ENCODE peak calls at places on chromosomes 5 and 9, in seven cellular contexts. M is brain microvascular endothelial cell; W is psoas muscle; B is H1; O is cardiac muscle cell; N is hepatocyte; Q is CD8-positive, alpha-beta memory T cell. Y is an unnamed sample.

GRCh38 chr9:130484362-130485072 is 39.8 kb downstream of the ASS1 start:
- DNase-seq in M (no peak), W (no peak), B (no peak), O (no peak), N (no peak), Q (no peak), Y (no peak)

GRCh38 chr5:126508251-126508961 is 85.2 kb downstream of the GRAMD2B start:
- DNase-seq in M (no peak), W (no peak), B (no peak), O (no peak), N (no peak), Q (peak), Y (no peak)

GRCh38 chr9:38694676-38695075 is 25.3 kb downstream of the FAM240B start:
- DNase-seq in M (no peak), W (no peak), B (no peak), O (no peak), N (no peak), Q (no peak), Y (no peak)

GRCh38 chr9:16928179-16928945 is 57.9 kb upstream of the BNC2 start:
- DNase-seq in M (peak), W (no peak), B (no peak), O (no peak), N (no peak), Q (no peak), Y (no peak)

GRCh38 chr9:135216666-135217431 is 129.4 kb downstream of the OLFM1 start:
- DNase-seq in M (no peak), W (peak), B (no peak), O (peak), N (no peak), Q (no peak), Y (peak)

GRCh38 chr9:1125741-1126140 is 75.6 kb downstream of the DMRT2 start:
- DNase-seq in M (no peak), W (no peak), B (no peak), O (peak), N (no peak), Q (no peak), Y (no peak)

GRCh38 chr5:137743031-137743640 is 7.2 kb upstream of the KLHL3 start:
- DNase-seq in M (peak), W (no peak), B (peak), O (peak), N (peak), Q (peak), Y (peak)

GRCh38 chr5:117182104-117182503 is 607.5 kb upstream of the SEMA6A start:
- DNase-seq in M (no peak), W (no peak), B (no peak), O (no peak), N (no peak), Q (no peak), Y (no peak)

GRCh38 chr9:14418262-14419200 is 104.6 kb upstream of the NFIB start:
- DNase-seq in M (no peak), W (no peak), B (no peak), O (peak), N (peak), Q (no peak), Y (no peak)

GRCh38 chr9:69139596-69139995 is 34.5 kb upstream of the TJP2 start:
- DNase-seq in M (no peak), W (no peak), B (peak), O (no peak), N (no peak), Q (no peak), Y (no peak)
- H3K27ac ChIP-seq in M (no peak), W (no peak), B (no peak), O (no peak), N (no peak), Q (no peak), Y (no peak)

GRCh38 chr9:122287214-122287613 is 22.5 kb downstream of the MRRF start:
- DNase-seq in M (no peak), W (no peak), B (no peak), O (no peak), N (no peak), Q (no peak), Y (no peak)
- H3K27ac ChIP-seq in M (no peak), W (no peak), B (no peak), O (no peak), N (no peak), Q (no peak), Y (no peak)

DNA sequence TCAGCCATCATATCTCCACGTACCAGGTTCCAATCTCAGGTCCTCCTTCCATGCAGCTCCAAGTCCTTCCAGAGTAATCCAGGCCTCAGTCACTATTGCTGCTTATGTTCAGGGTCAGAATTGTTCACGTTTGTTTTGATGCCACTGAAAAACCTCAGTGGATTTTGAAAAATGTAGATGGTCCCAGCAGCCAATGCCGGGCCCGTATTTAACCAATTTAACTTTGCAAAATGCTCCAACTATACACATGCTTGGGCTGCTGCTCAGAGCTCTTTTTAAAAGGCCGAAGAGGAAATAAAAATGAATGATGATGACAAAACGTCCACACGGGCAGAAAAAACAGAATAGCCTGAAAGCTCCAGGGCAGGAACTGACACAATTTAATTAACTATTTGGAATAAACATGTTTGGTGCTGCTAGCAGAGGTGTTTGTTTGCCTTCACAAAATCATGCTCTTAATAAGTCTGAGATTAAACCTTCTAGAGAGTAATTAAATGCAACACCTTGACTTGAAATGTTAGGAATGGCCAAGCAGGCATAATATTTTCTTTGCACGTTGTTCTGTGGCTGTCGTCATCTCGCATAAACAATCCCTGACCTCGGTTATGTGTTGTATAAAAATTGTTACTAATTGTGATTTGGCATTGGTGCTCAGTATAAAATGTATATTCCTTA is 152.7 kb downstream of the SLIT3 start:
- DNase-seq in M (no peak), W (no peak), B (no peak), O (no peak), N (no peak), Q (no peak), Y (no peak)
- H3K27ac ChIP-seq in M (no peak), W (no peak), B (no peak), O (no peak), N (no peak), Q (no peak), Y (no peak)

GRCh38 chr5:16936150-16937022 is at the start of gene MYO10:
- DNase-seq in M (peak), W (peak), B (peak), O (peak), N (peak), Q (no peak), Y (peak)
- H3K27ac ChIP-seq in M (peak), W (peak), B (no peak), O (no peak), N (peak), Q (no peak), Y (peak)

GRCh38 chr5:133051547-133052316 is at the start of gene HSPA4:
- DNase-seq in M (peak), W (peak), B (peak), O (peak), N (peak), Q (peak), Y (peak)
- H3K27ac ChIP-seq in M (peak), W (peak), B (peak), O (peak), N (peak), Q (peak), Y (peak)

GRCh38 chr5:92908952-92909351 is 672.1 kb downstream of the NR2F1-AS1 start:
- DNase-seq in M (no peak), W (no peak), B (no peak), O (no peak), N (no peak), Q (no peak), Y (no peak)
- H3K27ac ChIP-seq in M (no peak), W (no peak), B (no peak), O (no peak), N (no peak), Q (no peak), Y (no peak)

GRCh38 chr5:55101556-55102276 is 730 bp upstream of the GZMA start:
- DNase-seq in M (no peak), W (no peak), B (no peak), O (no peak), N (no peak), Q (peak), Y (no peak)
- H3K27ac ChIP-seq in M (no peak), W (no peak), B (no peak), O (no peak), N (no peak), Q (no peak), Y (no peak)

DNA sequence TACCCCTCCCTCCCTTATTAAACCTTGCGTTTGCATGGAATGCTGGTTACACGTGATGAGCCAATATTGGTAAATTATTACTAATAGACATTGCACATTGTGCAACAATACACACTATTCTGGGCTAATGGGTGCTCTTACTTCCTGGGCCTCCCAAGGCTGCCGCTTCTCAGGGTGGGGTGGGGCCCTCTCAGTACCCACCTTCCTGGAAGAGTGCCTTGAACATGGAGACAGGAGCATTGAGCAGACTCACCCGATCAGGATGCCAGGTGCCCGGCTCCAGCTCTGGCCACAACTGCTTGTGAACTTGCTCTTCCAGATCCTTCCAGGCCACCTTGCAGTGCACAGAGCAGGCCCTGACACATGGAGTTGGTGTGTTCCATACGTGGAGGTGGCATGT is 24.7 kb upstream of the CEP72 start:
- DNase-seq in M (no peak), W (no peak), B (no peak), O (no peak), N (no peak), Q (no peak), Y (peak)
- H3K27ac ChIP-seq in M (no peak), W (no peak), B (no peak), O (no peak), N (no peak), Q (no peak), Y (peak)

DNA sequence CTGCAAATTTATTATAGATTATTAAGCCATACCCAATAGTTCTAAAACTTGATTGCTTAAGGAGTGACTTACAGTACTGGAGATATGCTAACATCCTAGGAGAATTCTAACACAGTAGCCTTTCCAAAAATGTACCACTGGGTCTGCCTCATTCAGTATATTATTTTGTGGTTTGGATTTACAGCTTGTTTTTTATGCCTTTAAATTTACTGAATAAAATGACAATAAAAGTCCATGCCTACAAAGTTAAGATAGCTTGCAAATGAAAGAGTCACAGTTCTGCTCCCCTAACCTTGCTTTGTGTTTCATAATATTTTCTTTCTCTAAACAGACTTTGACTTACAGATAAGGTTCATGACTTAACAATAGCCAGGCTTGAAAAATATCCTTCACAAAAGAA is 951.0 kb upstream of the NUDT12 start:
- DNase-seq in M (no peak), W (no peak), B (no peak), O (peak), N (no peak), Q (no peak), Y (no peak)
- H3K27ac ChIP-seq in M (peak), W (no peak), B (no peak), O (no peak), N (peak), Q (no peak), Y (no peak)

Y was measured in body of pancreas.